ENCODE peak calls at places on chromosome 7, in eight cellular contexts. H is endothelial cell of umbilical vein, X is K562, U is HCT116, Y is H1, V is GM12878, L is HepG2, Z is GM23338. E is an unnamed sample.
A peak's percentile ranks its signal among the peaks of the same experiment; 100 is the strongest.

GRCh38 chr7:66060796-66061195 is 14.8 kb upstream of the ASL start:
- DNase-seq in H (no peak), X (no peak), U (no peak), Y (no peak), V (no peak), L (no peak), Z (no peak), E (no peak)

GRCh38 chr7:78437118-78437517 is 638.5 kb downstream of the PHTF2 start:
- DNase-seq in H (no peak), X (no peak), U (no peak), Y (no peak), V (no peak), L (peak; percentile 4), Z (no peak), E (no peak)

GRCh38 chr7:27080844-27081423 is 14.9 kb downstream of the HOXA1 start:
- DNase-seq in H (no peak), X (no peak), U (no peak), Y (no peak), V (no peak), L (peak; percentile 50), Z (peak; percentile 46), E (no peak)

GRCh38 chr7:134943785-134944400 is 42.4 kb upstream of the AGBL3 start:
- DNase-seq in H (peak; percentile 55), X (no peak), U (peak; percentile 19), Y (no peak), V (no peak), L (peak; percentile 57), Z (no peak), E (no peak)

GRCh38 chr7:65974876-65975275 is 7.1 kb downstream of the GUSB start:
- DNase-seq in H (no peak), X (no peak), U (no peak), Y (no peak), V (no peak), L (no peak), Z (no peak), E (no peak)

GRCh38 chr7:101743241-101743994 is 74.0 kb upstream of the CUX1 start:
- DNase-seq in H (peak; percentile 59), X (peak; percentile 89), U (no peak), Y (peak; percentile 25), V (no peak), L (no peak), Z (peak; percentile 85), E (peak; percentile 3)

GRCh38 chr7:94605031-94605430 is 50.9 kb downstream of the SGCE start:
- DNase-seq in H (no peak), X (no peak), U (no peak), Y (no peak), V (no peak), L (no peak), Z (no peak), E (no peak)

GRCh38 chr7:77540402-77540822 is 3.3 kb downstream of the PTPN12 start:
- DNase-seq in H (peak; percentile 29), X (no peak), U (no peak), Y (no peak), V (no peak), L (peak; percentile 61), Z (no peak), E (no peak)

GRCh38 chr7:41185851-41186250 is 517.0 kb downstream of the INHBA start:
- DNase-seq in H (no peak), X (no peak), U (no peak), Y (no peak), V (no peak), L (no peak), Z (no peak), E (no peak)

GRCh38 chr7:738723-739454 is 11.8 kb upstream of the PRKAR1B start:
- DNase-seq in H (no peak), X (no peak), U (no peak), Y (no peak), V (no peak), L (no peak), Z (no peak), E (no peak)

GRCh38 chr7:118517275-118517674 is 292.8 kb downstream of the ANKRD7 start:
- DNase-seq in H (no peak), X (no peak), U (no peak), Y (no peak), V (no peak), L (no peak), Z (peak; percentile 14), E (no peak)

GRCh38 chr7:117937726-117938483 is 64.7 kb upstream of the CTTNBP2 start:
- DNase-seq in H (no peak), X (no peak), U (no peak), Y (no peak), V (no peak), L (peak; percentile 43), Z (no peak), E (no peak)

GRCh38 chr7:159188011-159188410 is 43.3 kb upstream of the VIPR2 start:
- DNase-seq in H (no peak), X (no peak), U (no peak), Y (no peak), V (no peak), L (no peak), Z (no peak), E (no peak)

GRCh38 chr7:159192761-159193453 is 48.2 kb upstream of the VIPR2 start:
- DNase-seq in H (no peak), X (no peak), U (no peak), Y (no peak), V (no peak), L (no peak), Z (no peak), E (no peak)

GRCh38 chr7:159192013-159192412 is 47.3 kb upstream of the VIPR2 start:
- DNase-seq in H (no peak), X (no peak), U (no peak), Y (no peak), V (no peak), L (no peak), Z (no peak), E (no peak)

GRCh38 chr7:159193543-159193942 is 48.9 kb upstream of the VIPR2 start:
- DNase-seq in H (no peak), X (no peak), U (no peak), Y (no peak), V (no peak), L (no peak), Z (no peak), E (no peak)

GRCh38 chr7:159191236-159191635 is 46.6 kb upstream of the VIPR2 start:
- DNase-seq in H (no peak), X (no peak), U (no peak), Y (no peak), V (no peak), L (no peak), Z (no peak), E (no peak)
- TF ChIP-seq EZH2 in H (no peak), X (no peak), U (no peak), Y (no peak), V (no peak), L (no peak), Z (no peak), E (no peak)

DNA sequence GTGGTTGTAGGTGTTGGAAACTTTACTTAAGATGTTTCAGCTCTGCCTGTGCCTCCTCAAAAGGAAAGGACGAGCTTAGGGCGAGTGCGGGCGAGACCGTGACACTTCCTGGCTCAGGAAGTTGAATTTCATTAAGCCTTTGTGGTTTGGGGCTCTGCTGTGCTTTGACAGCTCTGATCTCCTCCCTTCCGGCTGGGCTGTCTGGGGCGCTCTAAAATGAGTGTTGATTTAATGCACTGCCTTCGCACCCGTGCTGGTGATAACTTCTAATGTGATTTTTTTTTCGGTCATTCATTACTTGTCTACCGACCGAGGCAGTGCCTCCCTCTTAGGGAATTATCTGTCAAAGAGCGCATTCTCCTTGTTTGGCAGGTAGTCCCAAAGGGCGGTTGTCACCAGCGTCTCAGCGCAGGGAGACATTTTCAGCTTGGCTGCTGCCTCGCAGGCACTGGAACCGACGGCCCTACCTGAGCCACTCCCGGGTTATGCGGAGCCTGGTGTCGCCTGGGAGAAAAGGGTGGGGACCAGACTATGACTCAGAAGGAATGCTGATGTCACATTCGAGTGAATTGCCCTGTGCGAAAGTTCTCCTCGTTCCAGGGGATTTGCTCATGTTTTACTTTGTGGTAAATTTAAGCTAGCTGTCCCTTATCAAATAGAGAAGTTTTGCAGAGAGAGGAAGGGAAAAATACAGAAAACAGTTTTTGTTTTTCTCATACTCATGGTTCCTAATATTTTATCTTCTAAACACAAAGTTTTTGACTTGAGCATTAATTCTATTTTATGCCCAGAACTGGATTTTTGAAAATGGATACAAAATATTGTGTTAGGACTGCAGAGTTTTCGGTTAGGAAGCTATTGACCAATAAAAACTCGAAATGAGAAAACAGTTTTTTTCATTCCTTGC is 920 bp downstream of the TES start:
- DNase-seq in H (peak; percentile 86), X (peak; percentile 82), U (peak; percentile 93), Y (peak; percentile 39), V (peak; percentile 59), L (peak; percentile 66), Z (peak; percentile 80), E (no peak)
- TF ChIP-seq POLR2AphosphoS5 in H (peak; percentile 54), X (peak; percentile 65), U (peak; percentile 97), Y (no peak), V (no peak), L (no peak), Z (no peak), E (peak; percentile 76)

DNA sequence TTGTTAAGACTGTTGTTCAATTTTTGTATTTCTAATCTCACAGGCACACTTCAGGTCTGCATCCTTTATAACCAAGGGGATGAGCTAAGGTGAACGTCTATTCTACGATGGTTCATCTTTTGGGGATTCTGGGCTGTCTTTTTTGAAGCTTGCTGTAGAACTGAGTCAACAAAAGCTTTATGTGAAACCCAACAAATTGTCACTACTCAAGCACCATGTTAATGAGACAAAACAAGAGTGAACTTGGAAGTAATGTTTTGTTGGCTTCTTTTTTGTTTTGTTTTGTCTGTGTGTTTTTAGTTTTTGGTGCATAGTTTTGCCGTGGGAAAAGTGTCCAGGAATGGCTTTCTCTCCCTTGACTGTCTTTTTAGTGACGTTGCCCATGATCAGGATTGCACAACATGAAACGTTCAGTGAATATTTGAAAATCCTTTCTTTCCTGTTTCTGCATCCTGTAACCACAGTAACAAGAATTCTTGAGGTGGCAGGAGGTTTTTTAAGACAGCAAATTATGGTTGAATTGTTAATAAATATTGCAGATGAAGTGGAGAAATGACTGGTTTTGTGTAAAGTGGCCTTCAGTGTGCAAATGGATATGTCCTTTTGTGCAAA is 65.6 kb downstream of the WIPF3 start:
- DNase-seq in H (peak; percentile 57), X (no peak), U (no peak), Y (no peak), V (no peak), L (no peak), Z (no peak), E (no peak)
- H3K27ac ChIP-seq in H (no peak overlapping the region), X (no peak overlapping the region), U (no peak overlapping the region), Y (no peak overlapping the region), V (no peak overlapping the region), L (no peak overlapping the region), Z (no peak overlapping the region), E (no peak overlapping the region)

DNA sequence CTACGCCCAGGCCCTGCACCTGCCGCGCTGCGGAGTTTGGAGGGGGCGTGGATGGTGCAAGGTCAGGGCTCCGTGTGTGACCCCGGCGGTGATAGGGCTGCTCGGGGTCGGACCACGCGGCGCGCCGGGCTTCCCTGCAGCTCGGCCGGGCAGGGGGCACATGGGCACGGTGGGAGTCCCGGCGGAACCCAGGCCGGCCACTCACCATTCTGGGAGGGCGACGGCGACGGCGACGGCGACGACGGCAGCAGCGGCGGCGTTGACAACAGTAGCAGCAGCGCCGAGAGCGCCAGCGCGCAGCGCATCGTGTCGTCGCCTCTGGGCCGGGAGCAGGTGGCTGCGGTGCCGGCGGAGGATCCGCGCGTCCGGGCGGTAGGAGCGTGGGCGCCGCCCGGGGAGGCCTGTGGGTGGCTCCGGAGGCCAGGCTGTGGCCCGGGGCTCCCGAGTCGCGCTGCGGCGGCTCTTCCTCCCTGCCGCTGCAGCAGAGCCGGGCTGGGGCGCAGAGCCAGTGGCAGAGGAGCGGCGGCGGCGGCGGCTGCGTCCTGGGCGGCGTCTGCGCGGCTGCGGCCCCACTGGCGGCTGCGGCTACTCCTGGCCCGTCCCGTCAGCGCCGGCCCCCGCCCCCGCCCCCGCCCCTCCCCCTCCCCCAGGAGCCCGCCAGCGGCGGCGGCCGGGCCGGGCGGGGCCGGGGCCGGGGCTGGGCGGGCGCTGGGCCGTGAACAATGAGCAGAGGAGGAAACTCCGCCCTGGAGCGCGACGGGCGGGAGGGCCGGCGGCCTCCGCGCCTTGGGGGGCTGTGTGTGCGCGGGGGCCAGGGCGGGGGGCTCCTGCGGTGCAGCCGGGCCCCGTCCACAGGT is at the start of gene PODXL:
- DNase-seq in H (peak; percentile 75), X (peak; percentile 99), U (no peak), Y (no peak), V (no peak), L (no peak), Z (peak; percentile 84), E (no peak)
- TF ChIP-seq EZH2 in H (no peak), X (no peak), U (no peak), Y (no peak), V (no peak), L (peak; percentile 9), Z (no peak), E (no peak)

E was measured in SK-N-MC.